ENCODE peak calls at places on chromosomes 13 and 19, in ten cellular contexts. B is neuronal stem cell; T is psoas muscle; L is CD4-positive, alpha-beta memory T cell; V is activated T-helper 1 cell treated with Interleukin-2 at 50 U/mL for 16 hours; D is IMR-90; N is H1; A is activated CD4-positive, CD25-positive, alpha-beta regulatory T cell; C is T-helper 9 cell; S is heart right ventricle. U is an unnamed sample.

GRCh38 chr13:78827471-78827870 is 168.5 kb upstream of the OBI1 start:
- DNase-seq in B (no peak), T (no peak), L (no peak), V (no peak), D (no peak), N (no peak), A (no peak), C (no peak), S (no peak), U (no peak)

GRCh38 chr13:26977541-26977940 is 194.1 kb downstream of the USP12 start:
- DNase-seq in B (no peak), T (no peak), L (no peak), V (no peak), D (peak), N (no peak), A (no peak), C (no peak), S (no peak), U (no peak)

GRCh38 chr13:99071666-99072065 is 93.8 kb upstream of the DOCK9 start:
- DNase-seq in B (no peak), T (no peak), L (no peak), V (no peak), D (no peak), N (no peak), A (no peak), C (no peak), S (no peak), U (no peak)

GRCh38 chr19:50311723-50312635 is 17.2 kb downstream of the KCNC3 start:
- DNase-seq in B (no peak), T (no peak), L (no peak), V (no peak), D (no peak), N (peak), A (no peak), C (no peak), S (no peak), U (no peak)

GRCh38 chr19:1244693-1245451 is 3.3 kb downstream of the ATP5F1D start:
- DNase-seq in B (no peak), T (peak), L (no peak), V (no peak), D (no peak), N (no peak), A (no peak), C (no peak), S (peak), U (no peak)

GRCh38 chr13:56975647-56976046 is 165.1 kb upstream of the PRR20A start:
- DNase-seq in B (no peak), T (no peak), L (no peak), V (no peak), D (no peak), N (peak), A (no peak), C (no peak), S (no peak), U (no peak)

GRCh38 chr19:2136796-2137195 is 14.6 kb downstream of the AP3D1 start:
- DNase-seq in B (no peak), T (no peak), L (no peak), V (no peak), D (no peak), N (no peak), A (no peak), C (no peak), S (no peak), U (no peak)

GRCh38 chr13:49140910-49141611 is 79.1 kb upstream of the MLNR start:
- DNase-seq in B (no peak), T (no peak), L (no peak), V (no peak), D (no peak), N (no peak), A (no peak), C (no peak), S (no peak), U (no peak)

GRCh38 chr19:4379383-4380253 is 20.7 kb downstream of the SH3GL1 start:
- DNase-seq in B (no peak), T (peak), L (peak), V (no peak), D (peak), N (no peak), A (no peak), C (peak), S (no peak), U (peak)

GRCh38 chr13:95117092-95117491 is 184.2 kb downstream of the ABCC4 start:
- DNase-seq in B (no peak), T (no peak), L (no peak), V (no peak), D (no peak), N (no peak), A (no peak), C (no peak), S (no peak), U (peak)

GRCh38 chr19:56969726-56970125 is 129.2 kb upstream of the PEG3 start:
- DNase-seq in B (no peak), T (no peak), L (no peak), V (no peak), D (no peak), N (no peak), A (no peak), C (no peak), S (no peak), U (no peak)

GRCh38 chr13:112881656-112882554 is 87.1 kb upstream of the MCF2L start:
- DNase-seq in B (no peak), T (no peak), L (no peak), V (no peak), D (no peak), N (no peak), A (no peak), C (no peak), S (no peak), U (no peak)

GRCh38 chr19:4547303-4548237 is 7.7 kb upstream of the LRG1 start:
- DNase-seq in B (no peak), T (no peak), L (no peak), V (no peak), D (no peak), N (no peak), A (no peak), C (no peak), S (no peak), U (no peak)

GRCh38 chr19:50835785-50836542 is 2.6 kb upstream of the KLK15 start:
- DNase-seq in B (peak), T (peak), L (peak), V (peak), D (peak), N (no peak), A (peak), C (peak), S (peak), U (peak)

GRCh38 chr13:29963086-29963485 is 112.7 kb upstream of the UBL3 start:
- DNase-seq in B (no peak), T (no peak), L (no peak), V (no peak), D (no peak), N (no peak), A (no peak), C (no peak), S (no peak), U (no peak)

GRCh38 chr13:46665630-46666482 is 112.9 kb downstream of the LRCH1 start:
- DNase-seq in B (no peak), T (no peak), L (no peak), V (no peak), D (no peak), N (no peak), A (no peak), C (no peak), S (no peak), U (no peak)

GRCh38 chr13:46778095-46778494 is 18.9 kb downstream of the ESD start:
- DNase-seq in B (no peak), T (no peak), L (no peak), V (no peak), D (peak), N (no peak), A (no peak), C (no peak), S (no peak), U (peak)

GRCh38 chr19:13850910-13851753 is 25.8 kb upstream of the NANOS3 start:
- DNase-seq in B (no peak), T (peak), L (peak), V (peak), D (peak), N (no peak), A (peak), C (peak), S (peak), U (peak)

U was measured in mammary epithelial cell.